ENCODE peak calls at places on chromosomes 11 and 22, in ten cellular contexts. N, R, A, Y, C, X, W, H, O and G are unnamed samples.

GRCh38 chr11:31699066-31699465 is 112.1 kb downstream of the PAX6 start:
- DNase-seq in N (no peak), R (no peak), A (no peak), Y (no peak), C (no peak), X (no peak), W (no peak), H (no peak), O (no peak), G (no peak)

GRCh38 chr11:46296520-46297448 is 19.3 kb downstream of the CREB3L1 start:
- DNase-seq in N (peak), R (peak), A (peak), Y (no peak), C (no peak), X (no peak), W (peak), H (no peak), O (peak), G (no peak)

GRCh38 chr22:43404673-43405385 is 7.0 kb upstream of the MPPED1 start:
- DNase-seq in N (no peak), R (no peak), A (no peak), Y (no peak), C (no peak), X (no peak), W (no peak), H (no peak), O (no peak), G (no peak)

GRCh38 chr11:129695543-129696308 is 119.9 kb upstream of the TMEM45B start:
- DNase-seq in N (peak), R (peak), A (peak), Y (peak), C (peak), X (peak), W (peak), H (peak), O (peak), G (peak)

GRCh38 chr11:130121430-130121978 is 38.1 kb upstream of the ST14 start:
- DNase-seq in N (no peak), R (peak), A (no peak), Y (peak), C (no peak), X (no peak), W (peak), H (no peak), O (no peak), G (no peak)

GRCh38 chr22:23284504-23285033 is 104.3 kb downstream of the BCR start:
- DNase-seq in N (no peak), R (no peak), A (no peak), Y (no peak), C (no peak), X (no peak), W (no peak), H (no peak), O (no peak), G (no peak)

GRCh38 chr11:27209562-27210005 is 153.4 kb downstream of the CCDC34 start:
- DNase-seq in N (no peak), R (peak), A (no peak), Y (no peak), C (no peak), X (no peak), W (peak), H (no peak), O (no peak), G (no peak)

GRCh38 chr11:13205446-13205845 is 72.1 kb upstream of the BMAL1 start:
- DNase-seq in N (no peak), R (peak), A (no peak), Y (no peak), C (no peak), X (no peak), W (no peak), H (no peak), O (no peak), G (no peak)

GRCh38 chr11:132586801-132587200 is 945.5 kb downstream of the OPCML start:
- DNase-seq in N (no peak), R (peak), A (no peak), Y (no peak), C (no peak), X (no peak), W (peak), H (no peak), O (no peak), G (no peak)

GRCh38 chr11:66211100-66211499 is 57.3 kb upstream of the RAB1B start:
- DNase-seq in N (no peak), R (no peak), A (no peak), Y (no peak), C (no peak), X (no peak), W (no peak), H (no peak), O (no peak), G (no peak)

GRCh38 chr11:118230088-118230487 is 5.3 kb upstream of the JAML start:
- DNase-seq in N (no peak), R (no peak), A (no peak), Y (peak), C (no peak), X (no peak), W (no peak), H (no peak), O (no peak), G (no peak)

GRCh38 chr22:31491218-31491962 is 1.7 kb upstream of the EIF4ENIF1 start:
- DNase-seq in N (peak), R (no peak), A (no peak), Y (no peak), C (no peak), X (no peak), W (no peak), H (peak), O (no peak), G (no peak)

GRCh38 chr22:39992088-39992826 is 2.5 kb upstream of the FAM83F start:
- DNase-seq in N (no peak), R (no peak), A (no peak), Y (no peak), C (no peak), X (no peak), W (no peak), H (no peak), O (no peak), G (no peak)

GRCh38 chr11:134565343-134565891 is 153.4 kb upstream of the B3GAT1 start:
- DNase-seq in N (no peak), R (no peak), A (no peak), Y (no peak), C (no peak), X (no peak), W (no peak), H (no peak), O (no peak), G (no peak)

GRCh38 chr11:12799373-12799835 is 125.2 kb downstream of the TEAD1 start:
- DNase-seq in N (no peak), R (peak), A (no peak), Y (no peak), C (no peak), X (no peak), W (no peak), H (peak), O (no peak), G (no peak)

GRCh38 chr22:23749747-23750373 is 1.1 kb downstream of the ZNF70 start:
- DNase-seq in N (no peak), R (no peak), A (no peak), Y (no peak), C (peak), X (no peak), W (no peak), H (no peak), O (no peak), G (no peak)

GRCh38 chr11:104164028-104164520 is at the start of gene PDGFD:
- DNase-seq in N (peak), R (peak), A (peak), Y (peak), C (peak), X (no peak), W (peak), H (peak), O (peak), G (peak)

GRCh38 chr11:62504158-62504973 is 42.2 kb downstream of the AHNAK start:
- DNase-seq in N (peak), R (no peak), A (no peak), Y (no peak), C (peak), X (no peak), W (no peak), H (no peak), O (no peak), G (no peak)

GRCh38 chr22:28750471-28750881 is 8.6 kb downstream of the HSCB start:
- DNase-seq in N (no peak), R (peak), A (no peak), Y (no peak), C (no peak), X (no peak), W (peak), H (no peak), O (no peak), G (no peak)

GRCh38 chr22:27720860-27721259 is 80.7 kb downstream of the MN1 start:
- DNase-seq in N (no peak), R (peak), A (no peak), Y (no peak), C (no peak), X (no peak), W (no peak), H (no peak), O (peak), G (no peak)

GRCh38 chr11:83865636-83866461 is 579.7 kb upstream of the CCDC90B start:
- DNase-seq in N (no peak), R (peak), A (no peak), Y (no peak), C (no peak), X (no peak), W (peak), H (no peak), O (no peak), G (no peak)

GRCh38 chr11:75790986-75791385 is 22.4 kb downstream of the DGAT2 start:
- DNase-seq in N (no peak), R (no peak), A (no peak), Y (no peak), C (no peak), X (no peak), W (peak), H (no peak), O (peak), G (no peak)

GRCh38 chr22:22474733-22475132 is 33.8 kb downstream of the ZNF280B start:
- DNase-seq in N (peak), R (no peak), A (no peak), Y (no peak), C (no peak), X (no peak), W (no peak), H (no peak), O (no peak), G (no peak)

GRCh38 chr22:23220485-23221350 is 40.4 kb downstream of the BCR start:
- DNase-seq in N (no peak), R (peak), A (no peak), Y (no peak), C (peak), X (no peak), W (peak), H (no peak), O (peak), G (peak)

GRCh38 chr22:29251981-29252978 is 15.5 kb downstream of the RHBDD3 start:
- DNase-seq in N (no peak), R (no peak), A (no peak), Y (no peak), C (no peak), X (no peak), W (no peak), H (peak), O (no peak), G (no peak)

GRCh38 chr11:113085446-113085845 is 124.2 kb downstream of the NCAM1 start:
- DNase-seq in N (no peak), R (no peak), A (no peak), Y (no peak), C (no peak), X (no peak), W (no peak), H (no peak), O (no peak), G (no peak)

GRCh38 chr22:39643311-39644083 is 72.9 kb downstream of the CACNA1I start:
- DNase-seq in N (no peak), R (peak), A (no peak), Y (no peak), C (no peak), X (no peak), W (no peak), H (no peak), O (no peak), G (no peak)

GRCh38 chr22:21938906-21939305 is 13.7 kb downstream of the PPM1F start:
- DNase-seq in N (no peak), R (no peak), A (no peak), Y (no peak), C (no peak), X (no peak), W (no peak), H (no peak), O (no peak), G (no peak)

GRCh38 chr11:843818-844692 is 1.4 kb downstream of the TSPAN4 start:
- DNase-seq in N (peak), R (peak), A (peak), Y (no peak), C (no peak), X (no peak), W (peak), H (no peak), O (peak), G (no peak)

GRCh38 chr22:40203568-40203967 is 25.8 kb downstream of the TNRC6B start:
- DNase-seq in N (no peak), R (no peak), A (no peak), Y (peak), C (peak), X (no peak), W (peak), H (no peak), O (no peak), G (peak)

GRCh38 chr11:111378773-111379499 is at the start of gene POU2AF1:
- DNase-seq in N (no peak), R (peak), A (no peak), Y (peak), C (peak), X (no peak), W (peak), H (no peak), O (peak), G (peak)

GRCh38 chr11:1780700-1781592 is 17.2 kb upstream of the CTSD start:
- DNase-seq in N (no peak), R (no peak), A (no peak), Y (no peak), C (peak), X (peak), W (no peak), H (peak), O (peak), G (peak)

GRCh38 chr22:31286360-31287255 is 5.7 kb downstream of the PIK3IP1 start:
- DNase-seq in N (no peak), R (no peak), A (no peak), Y (peak), C (peak), X (no peak), W (no peak), H (no peak), O (no peak), G (no peak)

GRCh38 chr11:76288166-76288978 is 82.1 kb upstream of the WNT11 start:
- DNase-seq in N (no peak), R (no peak), A (no peak), Y (peak), C (no peak), X (no peak), W (no peak), H (no peak), O (no peak), G (no peak)

GRCh38 chr11:69375316-69376154 is 81.6 kb downstream of the MYEOV start:
- DNase-seq in N (no peak), R (no peak), A (no peak), Y (no peak), C (no peak), X (no peak), W (no peak), H (no peak), O (peak), G (no peak)

GRCh38 chr11:95592455-95592854 is 197.1 kb downstream of the FAM76B start:
- DNase-seq in N (peak), R (no peak), A (no peak), Y (no peak), C (no peak), X (no peak), W (no peak), H (peak), O (no peak), G (no peak)

GRCh38 chr11:74731301-74732094 is at the start of gene CHRDL2:
- DNase-seq in N (peak), R (peak), A (peak), Y (no peak), C (no peak), X (peak), W (peak), H (peak), O (no peak), G (no peak)